ENCODE peak calls at places on chromosomes 5 and 9, in eight cellular contexts. O, L, M, P, D, R, U and H are unnamed samples.

GRCh38 chr5:1745190-1745805 is 54.3 kb downstream of the MRPL36 start:
- DNase-seq in O (no peak), L (no peak), M (no peak), P (no peak), D (no peak), R (no peak), U (no peak), H (no peak)

GRCh38 chr9:93037476-93037971 is 21.0 kb upstream of the SUSD3 start:
- DNase-seq in O (no peak), L (no peak), M (no peak), P (no peak), D (no peak), R (no peak), U (no peak), H (no peak)

GRCh38 chr5:1291611-1292080 is 3.2 kb downstream of the TERT start:
- DNase-seq in O (no peak), L (no peak), M (no peak), P (no peak), D (no peak), R (no peak), U (no peak), H (no peak)

GRCh38 chr5:65928341-65928752 is 2.0 kb downstream of the ERBIN start:
- DNase-seq in O (no peak), L (no peak), M (no peak), P (no peak), D (no peak), R (no peak), U (no peak), H (no peak)

GRCh38 chr9:113375057-113376023 is 1.4 kb downstream of the HDHD3 start:
- DNase-seq in O (peak), L (no peak), M (no peak), P (no peak), D (no peak), R (no peak), U (no peak), H (no peak)

GRCh38 chr5:140043508-140043872 is 391 bp upstream of the NRG2 start:
- DNase-seq in O (peak), L (no peak), M (peak), P (peak), D (no peak), R (peak), U (peak), H (no peak)

GRCh38 chr5:142655339-142656267 is 30.3 kb downstream of the FGF1 start:
- DNase-seq in O (peak), L (peak), M (peak), P (peak), D (no peak), R (peak), U (peak), H (peak)

GRCh38 chr5:134070979-134071849 is 43.3 kb upstream of the TCF7 start:
- DNase-seq in O (peak), L (peak), M (no peak), P (peak), D (peak), R (no peak), U (no peak), H (no peak)

GRCh38 chr9:104968025-104968982 is 40.3 kb upstream of the ABCA1 start:
- DNase-seq in O (peak), L (peak), M (no peak), P (peak), D (no peak), R (peak), U (peak), H (peak)

GRCh38 chr5:167207081-167207480 is 1084.4 kb upstream of the WWC1 start:
- DNase-seq in O (no peak), L (no peak), M (no peak), P (no peak), D (no peak), R (no peak), U (no peak), H (no peak)

GRCh38 chr5:95411476-95411875 is 20.3 kb downstream of the FAM81B start:
- DNase-seq in O (no peak), L (no peak), M (no peak), P (no peak), D (no peak), R (no peak), U (no peak), H (no peak)

GRCh38 chr5:173615884-173616576 is 420 bp downstream of the BOD1 start:
- DNase-seq in O (peak), L (peak), M (peak), P (peak), D (peak), R (peak), U (peak), H (peak)

GRCh38 chr5:140362875-140363630 is 3.1 kb downstream of the SLC4A9 start:
- DNase-seq in O (peak), L (peak), M (peak), P (peak), D (no peak), R (peak), U (peak), H (peak)

GRCh38 chr9:109919736-109920408 is 139.9 kb downstream of the PALM2AKAP2 start:
- DNase-seq in O (no peak), L (no peak), M (no peak), P (no peak), D (no peak), R (peak), U (no peak), H (no peak)

GRCh38 chr5:19261879-19262278 is 726.1 kb downstream of the CDH18 start:
- DNase-seq in O (no peak), L (no peak), M (no peak), P (peak), D (no peak), R (no peak), U (no peak), H (no peak)

GRCh38 chr5:15995206-15996052 is 184.2 kb downstream of the MARCHF11 start:
- DNase-seq in O (peak), L (peak), M (peak), P (peak), D (no peak), R (no peak), U (peak), H (no peak)

GRCh38 chr9:38404314-38404713 is 11.8 kb downstream of the ALDH1B1 start:
- DNase-seq in O (no peak), L (no peak), M (no peak), P (no peak), D (no peak), R (no peak), U (no peak), H (no peak)

GRCh38 chr5:119476341-119476740 is 24.0 kb downstream of the HSD17B4 start:
- DNase-seq in O (no peak), L (no peak), M (no peak), P (no peak), D (no peak), R (no peak), U (no peak), H (no peak)

GRCh38 chr5:120677481-120677880 is 213.4 kb downstream of the PRR16 start:
- DNase-seq in O (no peak), L (no peak), M (no peak), P (no peak), D (no peak), R (no peak), U (no peak), H (no peak)

GRCh38 chr9:133048595-133048994 is 13.2 kb upstream of the CEL start:
- DNase-seq in O (peak), L (no peak), M (no peak), P (peak), D (no peak), R (peak), U (peak), H (peak)

GRCh38 chr5:128498844-128499455 is 39.1 kb downstream of the FBN2 start:
- DNase-seq in O (peak), L (no peak), M (no peak), P (peak), D (no peak), R (no peak), U (peak), H (peak)

GRCh38 chr5:14204011-14204670 is 61.0 kb downstream of the TRIO start:
- DNase-seq in O (no peak), L (no peak), M (no peak), P (no peak), D (no peak), R (no peak), U (no peak), H (no peak)

GRCh38 chr9:136588663-136589464 is 43.0 kb upstream of the NOTCH1 start:
- DNase-seq in O (no peak), L (no peak), M (no peak), P (no peak), D (no peak), R (no peak), U (no peak), H (no peak)

GRCh38 chr5:76960004-76960625 is 7.3 kb downstream of the CRHBP start:
- DNase-seq in O (no peak), L (no peak), M (no peak), P (peak), D (no peak), R (peak), U (no peak), H (no peak)

GRCh38 chr9:10562581-10563343 is 50.0 kb downstream of the PTPRD start:
- DNase-seq in O (no peak), L (no peak), M (no peak), P (peak), D (no peak), R (no peak), U (no peak), H (no peak)

DNA sequence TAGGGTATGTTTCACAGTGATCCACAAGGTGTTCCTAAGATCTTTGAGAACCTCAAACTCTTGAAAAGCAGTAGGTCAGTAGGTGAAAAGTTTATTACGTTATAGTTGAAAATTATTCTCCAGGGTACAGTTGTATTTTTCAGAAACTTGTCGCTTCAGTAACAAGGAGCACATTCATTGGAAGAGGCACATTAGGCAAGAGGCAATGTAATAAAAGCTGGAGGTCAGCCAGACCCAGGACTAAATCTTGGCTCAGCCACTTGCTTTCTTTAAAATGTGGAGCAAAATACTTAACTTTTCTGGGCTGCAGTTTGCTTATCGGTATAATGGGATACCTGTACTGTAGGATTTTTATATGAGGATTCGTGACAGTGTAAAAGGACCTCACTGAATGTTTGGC is 45.6 kb downstream of the TLE4 start:
- DNase-seq in O (no peak), L (no peak), M (no peak), P (no peak), D (no peak), R (no peak), U (no peak), H (no peak)
- TF ChIP-seq REST in O (no peak), L (no peak), M (no peak), P (no peak), D (no peak), R (no peak), U (no peak), H (no peak)

DNA sequence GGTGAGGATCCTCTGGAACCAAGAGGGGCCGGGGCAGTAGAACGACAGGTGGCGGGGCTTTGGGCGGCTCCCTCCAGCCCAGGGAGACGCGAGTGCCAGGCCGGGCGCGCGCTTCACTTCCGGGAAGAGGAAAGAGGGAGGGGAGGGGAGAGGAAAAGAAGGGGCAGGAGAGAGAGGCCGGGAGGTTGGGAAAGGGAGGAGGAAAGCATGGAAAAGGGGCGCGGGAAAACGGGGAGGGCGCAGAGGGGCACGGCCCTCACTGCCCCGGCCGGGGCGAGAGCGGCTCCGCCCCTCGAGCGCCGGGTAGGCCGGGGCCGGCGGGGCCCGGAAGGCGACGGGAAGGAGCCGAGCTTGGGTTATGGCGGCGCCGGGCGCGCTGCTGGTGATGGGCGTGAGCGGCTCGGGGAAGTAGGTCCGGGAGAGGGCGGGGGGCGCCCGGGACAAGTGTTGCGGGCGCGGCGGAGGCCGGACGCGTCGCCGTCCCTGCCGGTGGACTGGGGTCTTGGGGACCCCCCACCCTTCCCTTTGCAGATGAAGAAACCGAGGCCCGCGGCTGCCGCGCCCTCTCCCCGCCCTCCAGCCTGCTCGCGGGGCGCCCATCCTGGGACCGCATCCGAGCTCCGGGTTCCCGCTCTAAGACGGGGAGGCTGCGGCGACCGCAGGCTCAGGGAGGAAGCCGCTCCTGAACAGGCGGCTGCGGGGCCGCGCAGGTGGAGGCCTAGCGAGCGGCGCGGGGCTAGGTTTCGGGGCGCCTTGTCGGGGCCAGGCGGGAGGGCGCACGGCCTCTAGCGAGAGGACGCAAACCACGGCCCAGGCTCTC is at the start of gene IDNK:
- DNase-seq in O (peak), L (peak), M (no peak), P (peak), D (no peak), R (peak), U (peak), H (peak)
- TF ChIP-seq REST in O (no peak), L (no peak), M (no peak), P (no peak), D (no peak), R (no peak), U (no peak), H (no peak)

DNA sequence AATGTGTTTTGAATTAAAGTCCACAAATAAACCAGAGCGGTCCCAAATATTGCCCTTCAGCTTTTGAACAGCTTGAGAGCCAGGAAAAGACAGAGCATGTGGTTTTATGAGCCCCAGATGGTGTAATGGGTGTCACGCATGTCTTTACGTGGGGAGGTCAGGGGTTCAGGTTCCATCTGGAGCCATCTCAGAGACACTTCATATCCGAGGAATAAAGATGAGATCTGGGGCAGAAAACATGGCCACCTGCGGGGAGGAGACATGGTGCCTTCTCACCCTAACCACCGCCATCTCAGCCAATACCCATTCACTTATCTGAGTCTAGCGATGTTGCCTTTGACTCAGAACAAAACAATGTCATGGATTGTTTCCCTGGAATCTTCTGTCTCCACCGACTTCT is 42.6 kb upstream of the ROR2 start:
- DNase-seq in O (peak), L (no peak), M (no peak), P (no peak), D (no peak), R (no peak), U (peak), H (no peak)
- TF ChIP-seq REST in O (no peak), L (no peak), M (no peak), P (no peak), D (no peak), R (no peak), U (no peak), H (no peak)

GRCh38 chr5:54719384-54720306 is 202.1 kb downstream of the SNX18 start:
- DNase-seq in O (no peak), L (no peak), M (no peak), P (peak), D (no peak), R (no peak), U (no peak), H (no peak)
- TF ChIP-seq REST in O (no peak), L (no peak), M (no peak), P (no peak), D (no peak), R (no peak), U (no peak), H (no peak)

GRCh38 chr5:68215888-68216736 is 556 bp downstream of the PIK3R1 start:
- DNase-seq in O (peak), L (peak), M (no peak), P (peak), D (no peak), R (peak), U (peak), H (no peak)
- TF ChIP-seq REST in O (no peak), L (no peak), M (no peak), P (no peak), D (no peak), R (peak), U (no peak), H (no peak)

GRCh38 chr5:149549461-149550266 is 1.6 kb downstream of the CSNK1A1 start:
- DNase-seq in O (peak), L (peak), M (peak), P (peak), D (peak), R (peak), U (peak), H (peak)
- TF ChIP-seq REST in O (no peak), L (no peak), M (no peak), P (no peak), D (no peak), R (no peak), U (no peak), H (no peak)